ENCODE peak calls at places on chromosomes 1 and 21, in seven cellular contexts. M is GM13976, H is germinal center, J is sciatic nerve, N is non-pigmented ciliary epithelial cell, W is naive B cell, I is ELF-1. S is an unnamed sample.
A peak's percentile ranks its signal among the peaks of the same experiment; 100 is the strongest.

GRCh38 chr1:85200367-85200869 is 398 bp downstream of the SYDE2 start:
- DNase-seq in W (no peak), H (peak; percentile 6), N (no peak), I (peak; percentile 76), M (no peak), J (peak; percentile 61), S (no peak)

GRCh38 chr1:21238141-21238800 is 52.0 kb downstream of the ECE1 start:
- DNase-seq in J (no peak), I (peak; percentile 76), M (no peak), N (no peak), W (no peak), H (no peak), S (no peak)

GRCh38 chr21:33980276-33980916 is 64.8 kb upstream of the ATP5PO start:
- DNase-seq in J (no peak), I (peak; percentile 21), H (no peak), M (no peak), W (no peak), N (no peak), S (no peak)

GRCh38 chr1:41891403-41891896 is 27.3 kb downstream of the HIVEP3 start:
- DNase-seq in W (peak; percentile 66), M (peak; percentile 80), H (peak; percentile 73), I (no peak), J (no peak), N (no peak), S (peak; percentile 70)

GRCh38 chr1:203359010-203359571 is 8.2 kb upstream of the FMOD start:
- DNase-seq in N (no peak), W (no peak), J (peak; percentile 76), I (no peak), H (no peak), M (no peak), S (no peak)

GRCh38 chr1:191096405-191096804 is 618.7 kb upstream of the BRINP3 start:
- DNase-seq in W (no peak), N (no peak), J (no peak), H (no peak), I (no peak), M (no peak), S (no peak)

GRCh38 chr1:157034137-157034800 is 11.3 kb downstream of the ARHGEF11 start:
- DNase-seq in N (no peak), I (peak; percentile 45), J (peak; percentile 57), M (no peak), H (no peak), W (no peak), S (no peak)

GRCh38 chr1:8733463-8733862 is 84.0 kb downstream of the RERE start:
- DNase-seq in W (no peak), N (no peak), I (no peak), H (no peak), M (no peak), J (no peak), S (no peak)

GRCh38 chr1:248823517-248824001 is 2.2 kb downstream of the SH3BP5L start:
- DNase-seq in J (no peak), I (no peak), W (no peak), H (no peak), M (no peak), N (peak; percentile 63), S (no peak)

GRCh38 chr1:188463919-188464318 is 1635.2 kb downstream of the PLA2G4A start:
- DNase-seq in J (no peak), W (no peak), H (no peak), I (no peak), M (no peak), N (no peak), S (no peak)

GRCh38 chr1:67892451-67893125 is 59.3 kb upstream of the GNG12 start:
- DNase-seq in I (no peak), N (no peak), M (no peak), J (no peak), W (no peak), H (no peak), S (no peak)

GRCh38 chr1:113215015-113215414 is 142.0 kb downstream of the LRIG2 start:
- DNase-seq in W (no peak), N (no peak), J (no peak), M (no peak), I (no peak), H (no peak), S (no peak)

S was measured in GM06990.